ENCODE peak calls at places on chromosomes 7 and 10, in four cellular contexts. Z is HepG2, C is K562, T is GM12878. L is an unnamed sample.

GRCh38 chr10:132239126-132240031 is 52.6 kb downstream of the DPYSL4 start:
- DNase-seq in C (no peak), T (no peak), Z (no peak), L (no peak)

GRCh38 chr10:12484945-12485805 is 135.8 kb downstream of the CAMK1D start:
- DNase-seq in C (peak), T (peak), Z (peak), L (no peak)

GRCh38 chr10:80466724-80467326 is 12.7 kb downstream of the TSPAN14 start:
- DNase-seq in T (no peak), C (peak), Z (no peak), L (no peak)

GRCh38 chr7:126079151-126079550 is 1149.5 kb upstream of the POT1 start:
- DNase-seq in T (no peak), Z (no peak), C (no peak), L (no peak)

GRCh38 chr10:68543004-68543918 is 15.9 kb upstream of the SLC25A16 start:
- DNase-seq in C (peak), T (no peak), Z (peak), L (no peak)

GRCh38 chr10:126893841-126894240 is 11.4 kb upstream of the DOCK1 start:
- DNase-seq in Z (no peak), T (no peak), C (no peak), L (no peak)

GRCh38 chr10:128875955-128876354 is 591.1 kb upstream of the MGMT start:
- DNase-seq in C (no peak), Z (no peak), T (no peak), L (no peak)

GRCh38 chr7:27923308-27923980 is 183.5 kb downstream of the TAX1BP1 start:
- DNase-seq in Z (no peak), C (no peak), T (no peak), L (no peak)

GRCh38 chr7:32891046-32891799 is at the start of gene KBTBD2:
- DNase-seq in C (peak), Z (peak), T (no peak), L (peak)

GRCh38 chr7:55107946-55108345 is 89.1 kb downstream of the EGFR start:
- DNase-seq in T (no peak), Z (peak), C (no peak), L (no peak)

GRCh38 chr7:38020134-38020533 is 99.7 kb downstream of the EPDR1 start:
- DNase-seq in T (no peak), C (peak), Z (no peak), L (no peak)

GRCh38 chr7:128940494-128941322 is 3.0 kb downstream of the IRF5 start:
- DNase-seq in Z (no peak), C (no peak), T (peak), L (no peak)

GRCh38 chr10:103367379-103367781 is 396 bp upstream of the TAF5 start:
- DNase-seq in Z (no peak), C (no peak), T (no peak), L (peak)

GRCh38 chr10:58712136-58712535 is 199.5 kb downstream of the BICC1 start:
- DNase-seq in T (no peak), Z (no peak), C (no peak), L (no peak)

GRCh38 chr7:132234751-132235150 is 341.5 kb downstream of the PLXNA4 start:
- DNase-seq in T (no peak), C (no peak), Z (no peak), L (no peak)

GRCh38 chr10:95547197-95547596 is 14.0 kb downstream of the SORBS1 start:
- DNase-seq in Z (no peak), T (no peak), C (no peak), L (no peak)

GRCh38 chr10:95543459-95543858 is 17.7 kb downstream of the SORBS1 start:
- DNase-seq in C (no peak), T (no peak), Z (no peak), L (no peak)

GRCh38 chr10:95547791-95548435 is 13.3 kb downstream of the SORBS1 start:
- DNase-seq in Z (no peak), T (no peak), C (no peak), L (no peak)

GRCh38 chr10:95544783-95545500 is 16.2 kb downstream of the SORBS1 start:
- DNase-seq in C (peak), T (no peak), Z (no peak), L (no peak)

GRCh38 chr10:95545981-95546380 is 15.2 kb downstream of the SORBS1 start:
- DNase-seq in T (no peak), C (no peak), Z (no peak), L (no peak)
- TF ChIP-seq TARDBP in T (no peak), C (no peak), Z (no peak), L (no peak)

GRCh38 chr10:28137907-28138880 is 139.3 kb upstream of the ODAD2 start:
- DNase-seq in T (no peak), C (no peak), Z (no peak), L (no peak)

GRCh38 chr10:28130267-28130666 is 131.4 kb upstream of the ODAD2 start:
- DNase-seq in C (no peak), T (no peak), Z (no peak), L (no peak)

GRCh38 chr10:28139138-28139537 is 140.3 kb upstream of the ODAD2 start:
- DNase-seq in Z (no peak), C (no peak), T (no peak), L (no peak)

GRCh38 chr10:28135258-28135657 is 136.4 kb upstream of the ODAD2 start:
- DNase-seq in T (no peak), Z (no peak), C (no peak), L (no peak)
- TF ChIP-seq TARDBP in T (no peak), Z (no peak), C (no peak), L (no peak)

GRCh38 chr10:121974019-121974534 is 940 bp downstream of the NSMCE4A start:
- DNase-seq in C (peak), T (no peak), Z (no peak), L (no peak)
- TF ChIP-seq TARDBP in C (no peak), T (no peak), Z (no peak), L (no peak)

GRCh38 chr10:3213758-3214545 is 41.4 kb upstream of the PITRM1 start:
- DNase-seq in T (no peak), Z (no peak), C (no peak), L (no peak)
- TF ChIP-seq TARDBP in T (no peak), Z (no peak), C (no peak), L (no peak)

GRCh38 chr7:322708-323111 is 32.7 kb downstream of the FOXL3 start:
- DNase-seq in Z (no peak), T (no peak), C (no peak), L (no peak)
- TF ChIP-seq TARDBP in Z (no peak), T (no peak), C (no peak), L (no peak)

GRCh38 chr10:48215148-48215982 is 59.1 kb downstream of the FRMPD2 start:
- DNase-seq in T (peak), C (peak), Z (peak), L (peak)
- TF ChIP-seq TARDBP in T (no peak), C (no peak), Z (no peak), L (no peak)

GRCh38 chr10:73814276-73814895 is 3.0 kb upstream of the NDST2 start:
- DNase-seq in T (no peak), Z (no peak), C (no peak), L (no peak)
- TF ChIP-seq TARDBP in T (no peak), Z (no peak), C (no peak), L (no peak)

GRCh38 chr10:113958631-113959382 is 84.9 kb upstream of the ADRB1 start:
- DNase-seq in Z (peak), C (peak), T (no peak), L (no peak)
- TF ChIP-seq TARDBP in Z (no peak), C (no peak), T (no peak), L (no peak)

L was measured in HEK293T.